ENCODE peak calls at places on chromosomes 13 and 19, in four cellular contexts. Y, W, B and X are unnamed samples.

GRCh38 chr19:1944088-1944915 is 3.3 kb downstream of the CSNK1G2 start:
- DNase-seq in W (no peak), B (no peak), Y (peak; percentile 33), X (no peak)

GRCh38 chr19:36686365-36687213 is 823 bp upstream of the ZNF567 start:
- DNase-seq in W (no peak), Y (no peak), B (peak; percentile 42), X (no peak)

GRCh38 chr13:114315074-114315785 is 927 bp downstream of the CHAMP1 start:
- DNase-seq in W (no peak), Y (no peak), B (no peak), X (no peak)

GRCh38 chr13:96672016-96672415 is 322.3 kb downstream of the OXGR1 start:
- DNase-seq in B (no peak), Y (no peak), W (no peak), X (no peak)

GRCh38 chr13:80262051-80262695 is 78.8 kb downstream of the SPRY2 start:
- DNase-seq in W (no peak), Y (no peak), B (no peak), X (no peak)

GRCh38 chr13:36352350-36352749 is 6.2 kb upstream of the SPART start:
- DNase-seq in W (no peak), Y (no peak), B (no peak), X (no peak)

GRCh38 chr19:35206379-35206778 is 22.2 kb downstream of the FAM187B start:
- DNase-seq in W (no peak), B (no peak), Y (no peak), X (no peak)

GRCh38 chr19:4046362-4046691 is 20.4 kb downstream of the ZBTB7A start:
- DNase-seq in Y (no peak), W (no peak), B (no peak), X (no peak)

GRCh38 chr19:34188388-34188787 is 16.1 kb downstream of the LSM14A start:
- DNase-seq in Y (no peak), W (no peak), B (no peak), X (no peak)

GRCh38 chr13:35228536-35228935 is 248.0 kb downstream of the MAB21L1 start:
- DNase-seq in W (no peak), Y (no peak), B (no peak), X (no peak)

GRCh38 chr19:30226464-30227070 is 145.6 kb upstream of the ZNF536 start:
- DNase-seq in B (no peak), W (no peak), Y (no peak), X (no peak)
- H3K4me3 ChIP-seq in B (peak overlapping the region; percentile 72), W (peak overlapping the region; percentile 71), Y (peak overlapping the region; percentile 59), X (peak overlapping the region; percentile 79)

GRCh38 chr13:111344471-111345191 is 24.2 kb downstream of the TEX29 start:
- DNase-seq in Y (peak; percentile 63), W (no peak), B (no peak), X (no peak)
- TF ChIP-seq CTCF in Y (no peak), W (peak; percentile 49), B (peak; percentile 9), X (no peak)

DNA sequence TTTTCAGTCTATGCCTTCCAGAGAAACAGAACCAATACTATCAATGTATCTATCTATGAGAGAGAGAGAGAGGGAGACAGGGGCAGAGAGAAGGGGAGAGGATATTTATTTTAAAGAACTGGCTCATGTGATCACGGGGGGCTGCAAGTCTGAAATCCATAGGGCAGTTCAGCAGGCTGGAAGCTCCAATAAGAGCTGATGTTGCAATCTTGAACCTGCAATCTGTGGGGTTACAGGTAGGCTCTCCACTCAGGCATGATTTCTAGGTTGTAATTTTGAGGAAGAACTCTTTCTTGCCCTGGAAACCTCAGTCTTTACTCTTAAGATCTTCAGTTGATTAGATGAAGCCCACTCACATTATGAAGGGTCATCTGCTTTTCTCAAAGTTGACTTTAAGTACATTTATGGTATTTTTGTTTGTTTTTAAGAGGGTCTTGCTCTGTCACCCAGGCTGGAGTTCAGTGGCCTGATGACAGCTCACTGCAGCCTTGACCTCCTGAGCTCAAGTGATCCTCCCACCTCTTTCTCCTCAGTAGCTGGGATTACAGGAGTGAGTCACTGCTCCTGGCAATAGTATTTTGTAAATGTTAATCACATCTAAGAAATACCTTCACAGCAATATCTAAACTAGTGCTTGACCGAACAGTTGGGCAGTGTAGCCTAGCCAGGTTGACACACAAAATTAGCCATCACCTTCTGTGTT is 376.4 kb downstream of the FGF9 start:
- DNase-seq in Y (no peak), B (no peak), W (no peak), X (no peak)
- H3K4me3 ChIP-seq in Y (no peak overlapping the region), B (no peak overlapping the region), W (no peak overlapping the region), X (no peak overlapping the region)

GRCh38 chr19:53431399-53432087 is at the start of gene ZNF761:
- DNase-seq in B (peak; percentile 95), W (peak; percentile 95), Y (peak; percentile 99), X (peak; percentile 72)
- TF ChIP-seq CTCF in B (peak; percentile 48), W (peak; percentile 66), Y (peak; percentile 61), X (peak; percentile 44)

GRCh38 chr19:10406191-10406590 is 2.8 kb upstream of the CDC37 start:
- DNase-seq in Y (no peak), W (no peak), B (no peak), X (no peak)

GRCh38 chr19:10402441-10403038 is 802 bp downstream of the CDC37 start:
- DNase-seq in W (peak; percentile 48), B (no peak), Y (no peak), X (no peak)

GRCh38 chr19:10399878-10400277 is 3.5 kb downstream of the CDC37 start:
- DNase-seq in B (no peak), W (peak; percentile 71), Y (no peak), X (no peak)

GRCh38 chr19:10404888-10405808 is 1.8 kb upstream of the CDC37 start:
- DNase-seq in Y (no peak), B (no peak), W (no peak), X (no peak)

DNA sequence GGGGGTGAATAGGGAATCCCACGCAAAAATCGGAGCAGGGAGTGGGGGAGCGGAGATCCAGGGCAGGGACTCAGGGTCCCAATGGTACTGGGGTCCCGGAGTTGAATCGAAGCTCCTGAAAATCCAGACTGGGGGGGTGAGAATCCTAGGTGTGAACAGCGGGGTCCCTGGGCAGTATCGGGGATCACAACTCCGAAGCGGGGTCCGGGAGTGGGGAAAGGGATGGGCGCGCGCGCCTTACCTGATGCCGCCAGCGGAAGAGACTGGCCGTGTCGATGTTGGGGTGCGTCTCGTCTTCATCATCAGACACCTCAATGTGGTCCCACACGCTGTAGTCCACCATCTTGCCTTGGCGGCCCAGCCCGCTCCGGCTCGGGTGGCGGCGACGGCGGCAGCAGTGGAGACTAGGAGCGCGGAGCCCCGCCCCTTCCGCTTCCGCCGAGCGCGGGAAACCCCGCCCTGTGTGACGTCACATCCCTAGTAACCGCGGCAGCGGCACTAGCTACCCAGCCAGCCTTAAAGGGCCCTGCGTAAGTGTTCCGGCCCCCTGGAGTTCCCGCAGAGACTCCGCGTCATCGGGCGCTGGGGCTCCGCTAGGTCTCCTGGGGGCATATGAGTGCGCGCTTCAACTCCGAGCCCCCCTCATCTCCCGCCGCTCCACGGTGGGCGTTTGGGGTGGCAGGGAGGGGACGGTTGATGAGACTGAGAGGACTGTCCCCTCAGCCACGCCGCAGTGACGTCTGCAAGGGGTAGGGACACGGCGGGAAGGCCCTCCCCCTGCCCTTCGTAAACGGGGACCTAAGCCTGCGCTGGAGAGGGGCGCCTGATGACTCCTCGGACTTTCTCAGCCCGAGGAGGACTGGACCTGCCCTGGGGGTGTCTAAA is at the start of gene CDC37:
- DNase-seq in Y (peak; percentile 99), B (peak; percentile 98), W (peak; percentile 97), X (peak; percentile 84)
- H3K4me3 ChIP-seq in Y (peak within 1 kb of the TSS; percentile 83), B (peak within 1 kb of the TSS; percentile 85), W (peak within 1 kb of the TSS; percentile 94), X (peak within 1 kb of the TSS; percentile 94)

DNA sequence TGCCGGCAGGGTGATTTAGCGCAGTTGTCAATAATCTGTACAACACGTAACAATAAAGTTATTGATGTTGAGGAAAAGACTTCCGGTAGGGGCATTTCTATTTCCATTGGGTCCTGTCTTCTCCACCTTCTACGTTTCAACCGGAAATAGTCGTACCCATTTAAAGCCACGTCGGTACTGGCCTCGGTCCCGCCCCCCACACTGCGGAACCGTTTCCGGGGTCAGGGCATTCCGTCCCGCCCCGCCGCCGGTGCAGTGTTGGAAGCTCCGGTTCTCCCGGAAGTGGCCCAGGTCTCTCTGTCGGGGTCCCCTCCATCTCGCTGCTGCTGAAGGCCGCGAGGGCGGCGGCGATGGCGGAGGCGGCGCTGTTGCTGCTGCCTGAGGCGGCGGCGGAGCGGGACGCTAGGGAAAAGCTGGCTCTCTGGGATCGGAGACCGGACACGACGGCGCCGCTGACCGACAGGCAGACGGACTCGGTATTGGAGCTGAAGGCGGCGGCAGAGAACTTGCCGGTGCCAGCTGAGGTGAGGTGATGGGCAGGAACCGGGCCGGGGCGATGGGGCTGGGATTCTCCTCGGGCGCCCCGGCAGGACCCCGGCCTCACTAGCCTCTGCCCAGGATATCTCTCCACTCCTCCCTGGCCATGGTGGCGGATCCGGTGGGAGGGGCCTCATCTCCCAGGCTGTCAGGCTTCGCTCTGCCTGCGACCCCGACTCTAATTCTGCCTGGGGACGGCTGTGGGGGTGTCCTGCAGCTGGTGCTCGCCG is at the start of gene COG3:
- DNase-seq in Y (peak; percentile 96), B (peak; percentile 97), W (peak; percentile 94), X (peak; percentile 81)
- TF ChIP-seq CTCF in Y (no peak), B (no peak), W (no peak), X (no peak)

DNA sequence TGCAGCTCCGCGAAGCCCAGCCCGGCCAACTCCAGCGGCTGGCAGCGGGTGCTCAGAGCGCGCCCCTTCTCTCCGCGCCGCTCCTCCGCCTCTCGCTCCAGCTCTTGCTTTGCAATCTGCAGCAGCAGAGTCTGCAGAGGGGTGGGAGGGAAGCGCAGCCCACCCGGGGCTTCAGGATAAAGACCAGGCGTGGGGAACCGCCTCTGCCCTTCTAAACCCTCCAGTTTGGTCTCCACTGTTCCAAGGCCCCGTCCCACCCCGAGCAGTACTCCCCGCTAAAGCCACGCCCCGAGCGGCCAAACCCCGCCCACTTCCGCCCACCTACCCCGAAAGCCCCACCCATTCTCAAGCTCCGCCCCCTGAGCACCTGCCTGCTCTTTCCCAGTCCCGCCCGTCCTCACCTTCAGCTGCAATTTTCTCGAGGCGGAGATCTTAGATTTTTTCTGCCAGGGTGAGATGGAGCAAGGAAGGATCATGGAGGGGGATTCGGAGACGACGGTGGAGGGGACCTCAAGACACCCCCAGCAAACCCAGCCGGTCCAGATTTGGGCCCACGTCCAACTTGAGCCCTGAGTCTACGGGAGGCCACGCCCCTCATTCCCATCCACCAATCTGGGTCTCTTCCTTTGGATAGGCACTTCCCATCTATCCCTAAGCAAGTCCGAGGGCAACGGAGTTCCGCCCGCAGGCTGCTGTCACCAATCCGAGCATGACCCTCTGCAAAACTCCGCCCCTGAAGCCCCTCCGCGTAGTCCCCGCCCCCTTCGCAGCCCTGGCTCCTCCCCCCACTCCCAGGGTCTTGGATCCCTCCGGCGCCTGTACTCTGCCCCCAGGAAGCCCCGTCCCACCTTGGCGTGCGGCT is 1.1 kb downstream of the TNNI3 start:
- DNase-seq in Y (peak; percentile 65), B (no peak), W (peak; percentile 63), X (no peak)
- H3K4me3 ChIP-seq in Y (peak overlapping the region; percentile 22), B (peak overlapping the region; percentile 41), W (peak overlapping the region; percentile 77), X (no peak overlapping the region)

DNA sequence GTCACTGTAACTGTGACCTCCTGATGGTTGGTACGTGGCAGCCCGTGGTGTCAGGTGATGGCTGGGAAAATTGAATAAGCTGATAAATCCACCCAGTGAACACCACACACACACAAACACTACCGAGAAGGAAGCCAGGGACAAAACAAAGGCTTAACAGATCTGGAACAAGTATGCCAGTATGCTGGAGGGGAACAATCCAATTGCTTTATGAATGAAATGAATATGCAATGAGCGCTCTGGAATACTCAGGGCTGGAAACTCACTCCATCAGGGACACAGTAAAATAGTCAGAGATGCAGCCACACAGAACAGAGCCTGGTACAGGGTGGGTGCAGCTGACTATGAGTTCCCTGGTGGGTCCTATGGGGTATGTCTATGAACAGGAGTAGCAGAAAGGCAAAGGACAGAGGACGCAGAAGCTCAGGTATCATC is 16.7 kb downstream of the TMTC4 start:
- DNase-seq in Y (no peak), W (no peak), B (no peak), X (no peak)
- TF ChIP-seq CTCF in Y (no peak), W (no peak), B (no peak), X (no peak)

GRCh38 chr13:107866666-107867623 is 348.4 kb downstream of the LIG4 start:
- DNase-seq in B (peak; percentile 55), W (no peak), Y (no peak), X (no peak)
- H3K4me3 ChIP-seq in B (peak overlapping the region; percentile 75), W (peak overlapping the region; percentile 59), Y (peak overlapping the region; percentile 45), X (peak overlapping the region; percentile 66)